ENCODE peak calls at places on chromosomes 5 and 9, in nine cellular contexts. One of them, this sample, is unnamed.

GRCh38 chr9:128101231-128101641 is 26.3 kb downstream of the PTGES2 start:
- DNase-seq in neural progenitor cell: no peak
- DNase-seq in hepatocyte: peak; percentile 17
- DNase-seq in OCI-LY7: no peak
- DNase-seq in GM23338: no peak
- DNase-seq in PC-3: no peak
- DNase-seq in SK-N-SH: no peak
- DNase-seq in GM23248: no peak
- DNase-seq in MM.1S: no peak
- DNase-seq in this sample: no peak

GRCh38 chr9:121233906-121234901 is 32.5 kb upstream of the RAB14 start:
- DNase-seq in neural progenitor cell: no peak
- DNase-seq in hepatocyte: no peak
- DNase-seq in OCI-LY7: no peak
- DNase-seq in GM23338: no peak
- DNase-seq in PC-3: peak; percentile 77
- DNase-seq in SK-N-SH: no peak
- DNase-seq in GM23248: peak; percentile 65
- DNase-seq in MM.1S: no peak
- DNase-seq in this sample: no peak

GRCh38 chr5:89120719-89121118 is 237.7 kb upstream of the MEF2C start:
- DNase-seq in neural progenitor cell: no peak
- DNase-seq in hepatocyte: peak; percentile 13
- DNase-seq in OCI-LY7: no peak
- DNase-seq in GM23338: no peak
- DNase-seq in PC-3: no peak
- DNase-seq in SK-N-SH: no peak
- DNase-seq in GM23248: peak; percentile 48
- DNase-seq in MM.1S: no peak
- DNase-seq in this sample: no peak

GRCh38 chr5:669111-669841 is 23.9 kb downstream of the TPPP start:
- DNase-seq in neural progenitor cell: peak; percentile 68
- DNase-seq in hepatocyte: peak; percentile 43
- DNase-seq in OCI-LY7: peak; percentile 22
- DNase-seq in GM23338: peak; percentile 80
- DNase-seq in PC-3: no peak
- DNase-seq in SK-N-SH: peak; percentile 71
- DNase-seq in GM23248: peak; percentile 42
- DNase-seq in MM.1S: no peak
- DNase-seq in this sample: no peak

GRCh38 chr9:107260437-107261081 is 22.5 kb upstream of the RAD23B start:
- DNase-seq in neural progenitor cell: peak; percentile 71
- DNase-seq in hepatocyte: no peak
- DNase-seq in OCI-LY7: peak; percentile 86
- DNase-seq in GM23338: peak; percentile 25
- DNase-seq in PC-3: no peak
- DNase-seq in SK-N-SH: no peak
- DNase-seq in GM23248: no peak
- DNase-seq in MM.1S: peak; percentile 9
- DNase-seq in this sample: no peak

GRCh38 chr9:136952876-136953770 is 1.1 kb downstream of the LCN12 start:
- DNase-seq in neural progenitor cell: no peak
- DNase-seq in hepatocyte: no peak
- DNase-seq in OCI-LY7: no peak
- DNase-seq in GM23338: peak; percentile 45
- DNase-seq in PC-3: no peak
- DNase-seq in SK-N-SH: no peak
- DNase-seq in GM23248: no peak
- DNase-seq in MM.1S: no peak
- DNase-seq in this sample: no peak

GRCh38 chr5:120394259-120394658 is 69.8 kb upstream of the PRR16 start:
- DNase-seq in neural progenitor cell: no peak
- DNase-seq in hepatocyte: no peak
- DNase-seq in OCI-LY7: no peak
- DNase-seq in GM23338: peak; percentile 6
- DNase-seq in PC-3: no peak
- DNase-seq in SK-N-SH: no peak
- DNase-seq in GM23248: no peak
- DNase-seq in MM.1S: no peak
- DNase-seq in this sample: no peak

GRCh38 chr9:130128782-130129424 is 43.3 kb upstream of the NCS1 start:
- DNase-seq in neural progenitor cell: no peak
- DNase-seq in hepatocyte: peak; percentile 65
- DNase-seq in OCI-LY7: no peak
- DNase-seq in GM23338: no peak
- DNase-seq in PC-3: peak; percentile 46
- DNase-seq in SK-N-SH: no peak
- DNase-seq in GM23248: peak; percentile 75
- DNase-seq in MM.1S: no peak
- DNase-seq in this sample: no peak

GRCh38 chr5:157612071-157612476 is 36.5 kb upstream of the ADAM19 start:
- DNase-seq in neural progenitor cell: no peak
- DNase-seq in hepatocyte: no peak
- DNase-seq in OCI-LY7: no peak
- DNase-seq in GM23338: no peak
- DNase-seq in PC-3: no peak
- DNase-seq in SK-N-SH: no peak
- DNase-seq in GM23248: no peak
- DNase-seq in MM.1S: no peak
- DNase-seq in this sample: no peak

GRCh38 chr9:131578778-131579504 is 33.6 kb downstream of the PRRT1B start:
- DNase-seq in neural progenitor cell: no peak
- DNase-seq in hepatocyte: no peak
- DNase-seq in OCI-LY7: peak; percentile 51
- DNase-seq in GM23338: no peak
- DNase-seq in PC-3: no peak
- DNase-seq in SK-N-SH: peak; percentile 56
- DNase-seq in GM23248: no peak
- DNase-seq in MM.1S: no peak
- DNase-seq in this sample: no peak

GRCh38 chr5:170551622-170552021 is 47.8 kb downstream of the KCNIP1 start:
- DNase-seq in neural progenitor cell: no peak
- DNase-seq in hepatocyte: no peak
- DNase-seq in OCI-LY7: no peak
- DNase-seq in GM23338: no peak
- DNase-seq in PC-3: no peak
- DNase-seq in SK-N-SH: no peak
- DNase-seq in GM23248: no peak
- DNase-seq in MM.1S: no peak
- DNase-seq in this sample: no peak

GRCh38 chr5:170554566-170555267 is 50.9 kb downstream of the KCNIP1 start:
- DNase-seq in neural progenitor cell: no peak
- DNase-seq in hepatocyte: peak; percentile 61
- DNase-seq in OCI-LY7: no peak
- DNase-seq in GM23338: no peak
- DNase-seq in PC-3: no peak
- DNase-seq in SK-N-SH: peak; percentile 46
- DNase-seq in GM23248: no peak
- DNase-seq in MM.1S: no peak
- DNase-seq in this sample: no peak

GRCh38 chr5:170553218-170553617 is 49.4 kb downstream of the KCNIP1 start:
- DNase-seq in neural progenitor cell: no peak
- DNase-seq in hepatocyte: no peak
- DNase-seq in OCI-LY7: no peak
- DNase-seq in GM23338: no peak
- DNase-seq in PC-3: no peak
- DNase-seq in SK-N-SH: no peak
- DNase-seq in GM23248: no peak
- DNase-seq in MM.1S: no peak
- DNase-seq in this sample: no peak

GRCh38 chr5:170551076-170551475 is 47.3 kb downstream of the KCNIP1 start:
- DNase-seq in neural progenitor cell: no peak
- DNase-seq in hepatocyte: no peak
- DNase-seq in OCI-LY7: no peak
- DNase-seq in GM23338: no peak
- DNase-seq in PC-3: no peak
- DNase-seq in SK-N-SH: no peak
- DNase-seq in GM23248: no peak
- DNase-seq in MM.1S: no peak
- DNase-seq in this sample: no peak

GRCh38 chr5:170552486-170553122 is 48.8 kb downstream of the KCNIP1 start:
- DNase-seq in neural progenitor cell: peak; percentile 53
- DNase-seq in hepatocyte: peak; percentile 88
- DNase-seq in OCI-LY7: no peak
- DNase-seq in GM23338: peak; percentile 68
- DNase-seq in PC-3: no peak
- DNase-seq in SK-N-SH: no peak
- DNase-seq in GM23248: peak; percentile 58
- DNase-seq in MM.1S: no peak
- DNase-seq in this sample: no peak
- TF ChIP-seq EZH2phosphoT487 in neural progenitor cell: no peak
- TF ChIP-seq EZH2phosphoT487 in hepatocyte: no peak
- TF ChIP-seq EZH2phosphoT487 in OCI-LY7: no peak
- TF ChIP-seq EZH2phosphoT487 in GM23338: no peak
- TF ChIP-seq EZH2phosphoT487 in PC-3: no peak
- TF ChIP-seq EZH2phosphoT487 in SK-N-SH: no peak
- TF ChIP-seq EZH2phosphoT487 in GM23248: no peak
- TF ChIP-seq EZH2phosphoT487 in MM.1S: no peak
- TF ChIP-seq EZH2phosphoT487 in this sample: no peak

DNA sequence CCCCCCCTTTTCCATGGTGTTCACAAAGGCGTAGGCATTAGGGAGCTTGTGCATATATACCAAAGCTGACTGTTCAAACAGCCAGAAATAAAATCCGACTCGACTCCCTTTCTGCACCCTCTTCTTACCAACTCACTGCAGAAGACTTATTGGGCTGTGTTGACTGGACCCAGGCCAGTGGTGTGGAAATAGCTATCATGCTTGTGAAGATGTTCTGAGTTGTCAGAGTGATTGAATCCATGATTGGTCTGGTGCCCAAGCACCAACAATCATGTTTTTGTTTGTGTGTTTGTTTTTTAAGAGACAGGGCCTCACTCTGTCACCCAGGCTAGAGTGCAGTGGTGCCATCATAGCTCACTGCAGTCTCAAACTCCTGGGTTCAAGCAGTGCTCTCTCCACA is 21.6 kb downstream of the TJP2 start:
- DNase-seq in neural progenitor cell: no peak
- DNase-seq in hepatocyte: no peak
- DNase-seq in OCI-LY7: no peak
- DNase-seq in GM23338: no peak
- DNase-seq in PC-3: no peak
- DNase-seq in SK-N-SH: no peak
- DNase-seq in GM23248: no peak
- DNase-seq in MM.1S: no peak
- DNase-seq in this sample: no peak
- H2AFZ ChIP-seq in neural progenitor cell: no peak overlapping the region
- H2AFZ ChIP-seq in hepatocyte: no peak overlapping the region
- H2AFZ ChIP-seq in OCI-LY7: no peak overlapping the region
- H2AFZ ChIP-seq in GM23338: no peak overlapping the region
- H2AFZ ChIP-seq in PC-3: no peak overlapping the region
- H2AFZ ChIP-seq in SK-N-SH: no peak overlapping the region
- H2AFZ ChIP-seq in GM23248: no peak overlapping the region
- H2AFZ ChIP-seq in MM.1S: no peak overlapping the region
- H2AFZ ChIP-seq in this sample: no peak overlapping the region

DNA sequence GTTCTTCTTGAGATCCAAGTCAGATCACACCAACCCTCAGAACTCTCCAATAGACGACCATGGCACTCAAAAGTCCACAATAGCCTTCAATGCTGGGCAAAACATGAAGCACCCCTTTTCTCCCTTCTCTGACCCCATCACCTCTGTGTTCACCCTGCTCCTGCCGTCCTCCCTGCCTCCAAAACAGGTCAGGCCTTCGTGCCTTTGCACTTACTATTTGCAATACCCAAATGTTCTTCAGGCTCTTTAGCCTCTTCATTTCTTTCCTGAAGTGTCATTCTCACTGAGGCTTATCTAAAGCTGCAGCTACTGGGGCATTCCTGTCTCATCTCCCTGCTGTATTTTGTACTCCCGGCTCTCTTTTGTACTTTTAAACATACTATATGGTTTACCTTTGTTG is 2.0 kb upstream of the ROPN1L start:
- DNase-seq in neural progenitor cell: no peak
- DNase-seq in hepatocyte: no peak
- DNase-seq in OCI-LY7: no peak
- DNase-seq in GM23338: no peak
- DNase-seq in PC-3: no peak
- DNase-seq in SK-N-SH: no peak
- DNase-seq in GM23248: no peak
- DNase-seq in MM.1S: no peak
- DNase-seq in this sample: no peak
- TF ChIP-seq EZH2phosphoT487 in neural progenitor cell: no peak
- TF ChIP-seq EZH2phosphoT487 in hepatocyte: no peak
- TF ChIP-seq EZH2phosphoT487 in OCI-LY7: no peak
- TF ChIP-seq EZH2phosphoT487 in GM23338: no peak
- TF ChIP-seq EZH2phosphoT487 in PC-3: no peak
- TF ChIP-seq EZH2phosphoT487 in SK-N-SH: no peak
- TF ChIP-seq EZH2phosphoT487 in GM23248: no peak
- TF ChIP-seq EZH2phosphoT487 in MM.1S: no peak
- TF ChIP-seq EZH2phosphoT487 in this sample: no peak

GRCh38 chr5:145775411-145775810 is 59.7 kb downstream of the PRELID2 start:
- DNase-seq in neural progenitor cell: no peak
- DNase-seq in hepatocyte: no peak
- DNase-seq in OCI-LY7: no peak
- DNase-seq in GM23338: no peak
- DNase-seq in PC-3: no peak
- DNase-seq in SK-N-SH: no peak
- DNase-seq in GM23248: peak; percentile 30
- DNase-seq in MM.1S: no peak
- DNase-seq in this sample: no peak
- H2AFZ ChIP-seq in neural progenitor cell: no peak overlapping the region
- H2AFZ ChIP-seq in hepatocyte: no peak overlapping the region
- H2AFZ ChIP-seq in OCI-LY7: no peak overlapping the region
- H2AFZ ChIP-seq in GM23338: no peak overlapping the region
- H2AFZ ChIP-seq in PC-3: no peak overlapping the region
- H2AFZ ChIP-seq in SK-N-SH: peak overlapping the region; percentile 52
- H2AFZ ChIP-seq in GM23248: peak overlapping the region; percentile 71
- H2AFZ ChIP-seq in MM.1S: no peak overlapping the region
- H2AFZ ChIP-seq in this sample: no peak overlapping the region

GRCh38 chr5:131617140-131617822 is 17.7 kb downstream of the RAPGEF6 start:
- DNase-seq in neural progenitor cell: no peak
- DNase-seq in hepatocyte: no peak
- DNase-seq in OCI-LY7: no peak
- DNase-seq in GM23338: no peak
- DNase-seq in PC-3: no peak
- DNase-seq in SK-N-SH: no peak
- DNase-seq in GM23248: no peak
- DNase-seq in MM.1S: no peak
- DNase-seq in this sample: no peak
- TF ChIP-seq EZH2phosphoT487 in neural progenitor cell: no peak
- TF ChIP-seq EZH2phosphoT487 in hepatocyte: no peak
- TF ChIP-seq EZH2phosphoT487 in OCI-LY7: no peak
- TF ChIP-seq EZH2phosphoT487 in GM23338: no peak
- TF ChIP-seq EZH2phosphoT487 in PC-3: no peak
- TF ChIP-seq EZH2phosphoT487 in SK-N-SH: no peak
- TF ChIP-seq EZH2phosphoT487 in GM23248: no peak
- TF ChIP-seq EZH2phosphoT487 in MM.1S: no peak
- TF ChIP-seq EZH2phosphoT487 in this sample: no peak